ENCODE peak calls at places on chromosomes 5 and 9, in seven cellular contexts. T is NCI-H2171; Q is NCI-H510A treated with DMSO at 0.1 percent for 48 hours; U is activated naive CD4-positive, alpha-beta T cell treated with anti-CD3 and anti-CD28 coated beads for 36 hours; K is Panc1; F is naive thymus-derived CD8-positive, alpha-beta T cell; A is mesendoderm. X is an unnamed sample.

GRCh38 chr5:34505731-34506130 is 150.4 kb upstream of the RAI14 start:
- DNase-seq in A (no peak), T (no peak), F (no peak), U (no peak), Q (no peak), K (no peak), X (no peak)

GRCh38 chr9:81530407-81530810 is 158.9 kb downstream of the TLE1 start:
- DNase-seq in Q (no peak), U (no peak), T (no peak), F (no peak), A (no peak), K (no peak), X (no peak)

GRCh38 chr9:129455151-129455995 is 165.5 kb downstream of the C9orf50 start:
- DNase-seq in A (no peak), T (peak; percentile 66), K (no peak), U (no peak), Q (no peak), F (no peak), X (no peak)

GRCh38 chr5:168117469-168117868 is 174.0 kb upstream of the WWC1 start:
- DNase-seq in K (no peak), Q (no peak), A (no peak), U (no peak), T (no peak), F (no peak), X (no peak)

GRCh38 chr5:137395011-137395755 is 103.9 kb downstream of the SPOCK1 start:
- DNase-seq in F (no peak), T (peak; percentile 70), A (no peak), Q (no peak), K (peak; percentile 22), U (no peak), X (no peak)

GRCh38 chr9:128916204-128916603 is 4.6 kb upstream of the PHYHD1 start:
- DNase-seq in U (no peak), K (no peak), Q (no peak), F (no peak), T (no peak), A (no peak), X (no peak)

GRCh38 chr5:67234671-67235176 is 38.1 kb upstream of the CD180 start:
- DNase-seq in Q (no peak), U (no peak), K (no peak), F (no peak), T (no peak), A (no peak), X (no peak)

GRCh38 chr9:13823021-13823420 is 490.9 kb downstream of the NFIB start:
- DNase-seq in Q (no peak), F (no peak), T (no peak), A (no peak), U (no peak), K (no peak), X (no peak)

GRCh38 chr9:114098021-114098659 is 952 bp downstream of the KIF12 start:
- DNase-seq in F (peak; percentile 27), T (peak; percentile 93), A (peak; percentile 72), Q (no peak), K (no peak), U (peak; percentile 25), X (peak; percentile 24)

GRCh38 chr9:20623748-20624124 is 1.4 kb upstream of the MLLT3 start:
- DNase-seq in U (no peak), K (no peak), T (no peak), A (peak; percentile 11), Q (no peak), F (no peak), X (no peak)

GRCh38 chr5:118548761-118549160 is 439.6 kb downstream of the DTWD2 start:
- DNase-seq in Q (no peak), U (no peak), F (no peak), K (no peak), T (no peak), A (no peak), X (no peak)

GRCh38 chr5:147617191-147617606 is 107.3 kb upstream of the DPYSL3 start:
- DNase-seq in T (no peak), U (no peak), K (no peak), A (no peak), Q (no peak), F (no peak), X (no peak)

GRCh38 chr9:89756891-89757537 is 152.2 kb downstream of the GADD45G start:
- DNase-seq in U (no peak), T (no peak), K (no peak), A (no peak), Q (no peak), F (no peak), X (no peak)

GRCh38 chr9:16023466-16023865 is 470.6 kb downstream of the CCDC171 start:
- DNase-seq in T (no peak), U (no peak), Q (no peak), K (no peak), A (no peak), F (no peak), X (no peak)

GRCh38 chr9:107929439-107929838 is 439.9 kb upstream of the KLF4 start:
- DNase-seq in F (no peak), Q (no peak), K (no peak), U (no peak), T (no peak), A (no peak), X (no peak)

GRCh38 chr9:105722099-105722498 is 27.8 kb downstream of the TMEM38B start:
- DNase-seq in U (no peak), Q (no peak), A (no peak), K (no peak), F (no peak), T (no peak), X (no peak)

GRCh38 chr5:100142607-100143006 is 392.6 kb upstream of the FAM174A start:
- DNase-seq in K (no peak), F (no peak), T (no peak), U (no peak), Q (no peak), A (no peak), X (no peak)

GRCh38 chr5:167763772-167764171 is 527.7 kb upstream of the WWC1 start:
- DNase-seq in A (no peak), Q (no peak), T (no peak), K (no peak), U (no peak), F (no peak), X (no peak)

GRCh38 chr9:22331533-22331932 is 115.1 kb upstream of the DMRTA1 start:
- DNase-seq in T (no peak), F (no peak), U (no peak), Q (no peak), A (no peak), K (no peak), X (no peak)

GRCh38 chr5:157384971-157385709 is 74.9 kb upstream of the NIPAL4 start:
- DNase-seq in U (no peak), F (no peak), T (no peak), K (no peak), Q (no peak), A (peak; percentile 99), X (peak; percentile 37)

GRCh38 chr9:95813923-95814322 is 61.6 kb upstream of the ERCC6L2 start:
- DNase-seq in T (no peak), K (no peak), F (no peak), Q (no peak), A (no peak), U (no peak), X (no peak)

GRCh38 chr9:136326061-136326776 is 1.1 kb upstream of the GPSM1 start:
- DNase-seq in Q (no peak), T (peak; percentile 77), F (no peak), K (no peak), A (peak; percentile 69), U (no peak), X (no peak)